ENCODE peak calls at places on chromosomes 12 and 14, in seven cellular contexts. T, M, Z, R, Q, K and D are unnamed samples.

GRCh38 chr14:75979641-75980422 is 2.0 kb downstream of the TGFB3 start:
- DNase-seq in T (no peak), M (peak; percentile 27), Z (no peak), R (peak; percentile 40), Q (no peak), K (peak; percentile 54), D (no peak)

GRCh38 chr14:69034612-69035262 is 55.6 kb upstream of the ACTN1 start:
- DNase-seq in T (no peak), M (no peak), Z (peak; percentile 71), R (peak; percentile 62), Q (no peak), K (no peak), D (no peak)

GRCh38 chr12:120669055-120669828 is 17.7 kb upstream of the MLEC start:
- DNase-seq in T (peak; percentile 28), M (no peak), Z (no peak), R (peak; percentile 51), Q (peak; percentile 63), K (no peak), D (no peak)

GRCh38 chr12:110741795-110742717 is 635 bp downstream of the PPP1CC start:
- DNase-seq in T (peak; percentile 32), M (no peak), Z (no peak), R (peak; percentile 37), Q (peak; percentile 59), K (peak; percentile 71), D (no peak)

GRCh38 chr12:29783773-29784666 is at the start of gene TMTC1:
- DNase-seq in T (peak; percentile 61), M (peak; percentile 92), Z (peak; percentile 51), R (peak; percentile 77), Q (no peak), K (peak; percentile 91), D (peak; percentile 41)

GRCh38 chr12:5447329-5447728 is 15.4 kb downstream of the NTF3 start:
- DNase-seq in T (no peak), M (no peak), Z (no peak), R (no peak), Q (no peak), K (no peak), D (no peak)

GRCh38 chr14:52068741-52069616 is at the start of gene NID2:
- DNase-seq in T (peak; percentile 50), M (peak; percentile 90), Z (peak; percentile 84), R (peak; percentile 98), Q (no peak), K (peak; percentile 90), D (peak; percentile 64)

GRCh38 chr12:49888461-49889151 is 15.1 kb downstream of the FAIM2 start:
- DNase-seq in T (peak; percentile 11), M (no peak), Z (no peak), R (no peak), Q (no peak), K (peak; percentile 32), D (no peak)

GRCh38 chr12:27177716-27178115 is 66.4 kb upstream of the STK38L start:
- DNase-seq in T (peak; percentile 76), M (no peak), Z (peak; percentile 93), R (peak; percentile 42), Q (no peak), K (no peak), D (no peak)

GRCh38 chr14:51396222-51396815 is 156.3 kb downstream of the TMX1 start:
- DNase-seq in T (peak; percentile 93), M (peak; percentile 12), Z (peak; percentile 99), R (peak; percentile 89), Q (no peak), K (peak; percentile 66), D (no peak)

GRCh38 chr12:28415755-28416154 is 225.5 kb downstream of the CCDC91 start:
- DNase-seq in T (peak; percentile 64), M (no peak), Z (peak; percentile 93), R (peak; percentile 73), Q (no peak), K (no peak), D (no peak)

GRCh38 chr12:94761559-94761958 is 111.2 kb upstream of the TMCC3 start:
- DNase-seq in T (peak; percentile 94), M (no peak), Z (peak; percentile 90), R (peak; percentile 92), Q (no peak), K (no peak), D (no peak)

GRCh38 chr12:16349132-16349463 is 1.7 kb downstream of the MGST1 start:
- DNase-seq in T (peak; percentile 85), M (peak; percentile 24), Z (peak; percentile 88), R (peak; percentile 96), Q (peak; percentile 69), K (peak; percentile 68), D (peak; percentile 68)

GRCh38 chr14:20697273-20698017 is 8.9 kb downstream of the ANG start:
- DNase-seq in T (peak; percentile 69), M (peak; percentile 37), Z (peak; percentile 24), R (peak; percentile 85), Q (peak; percentile 79), K (no peak), D (peak; percentile 71)

GRCh38 chr12:103538397-103538796 is 42.6 kb upstream of the C12orf42 start:
- DNase-seq in T (peak; percentile 65), M (no peak), Z (no peak), R (no peak), Q (no peak), K (no peak), D (no peak)
- H3K27ac ChIP-seq in T (peak overlapping the region; percentile 16), M (no peak overlapping the region), Z (no peak overlapping the region), R (no peak overlapping the region), Q (no peak overlapping the region), K (no peak overlapping the region), D (no peak overlapping the region)

GRCh38 chr12:32754101-32754500 is 1.6 kb downstream of the YARS2 start:
- DNase-seq in T (peak; percentile 29), M (no peak), Z (no peak), R (peak; percentile 12), Q (peak; percentile 9), K (no peak), D (no peak)
- H3K27ac ChIP-seq in T (peak overlapping the region; percentile 96), M (no peak overlapping the region), Z (peak overlapping the region; percentile 95), R (no peak overlapping the region), Q (no peak overlapping the region), K (peak overlapping the region; percentile 93), D (peak overlapping the region; percentile 59)

DNA sequence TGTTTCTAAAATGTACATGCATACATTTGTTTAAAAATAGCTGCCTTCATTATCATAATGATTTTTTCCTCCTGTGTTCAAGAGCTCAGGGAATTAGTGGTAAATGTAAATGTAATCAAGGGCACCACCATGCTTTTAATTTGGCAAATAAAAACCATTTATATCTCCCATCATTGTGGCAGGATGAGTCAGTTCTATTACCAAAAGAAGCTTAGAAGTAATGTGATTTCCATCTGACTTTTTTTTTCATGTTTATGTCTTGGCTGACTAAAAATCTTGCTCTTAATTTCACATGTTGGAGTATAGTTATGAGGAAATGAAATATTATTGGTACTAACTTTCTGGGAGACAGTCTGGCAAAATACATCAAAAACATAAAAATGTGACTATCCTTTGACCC is 176.0 kb downstream of the GXYLT1 start:
- DNase-seq in T (no peak), M (no peak), Z (peak; percentile 37), R (no peak), Q (no peak), K (no peak), D (no peak)
- H3K27ac ChIP-seq in T (no peak overlapping the region), M (no peak overlapping the region), Z (no peak overlapping the region), R (peak overlapping the region; percentile 15), Q (no peak overlapping the region), K (no peak overlapping the region), D (no peak overlapping the region)

GRCh38 chr14:100695423-100695738 is 31.3 kb upstream of the DLK1 start:
- DNase-seq in T (no peak), M (no peak), Z (no peak), R (no peak), Q (no peak), K (no peak), D (no peak)
- H3K27ac ChIP-seq in T (no peak overlapping the region), M (no peak overlapping the region), Z (no peak overlapping the region), R (no peak overlapping the region), Q (no peak overlapping the region), K (no peak overlapping the region), D (no peak overlapping the region)

DNA sequence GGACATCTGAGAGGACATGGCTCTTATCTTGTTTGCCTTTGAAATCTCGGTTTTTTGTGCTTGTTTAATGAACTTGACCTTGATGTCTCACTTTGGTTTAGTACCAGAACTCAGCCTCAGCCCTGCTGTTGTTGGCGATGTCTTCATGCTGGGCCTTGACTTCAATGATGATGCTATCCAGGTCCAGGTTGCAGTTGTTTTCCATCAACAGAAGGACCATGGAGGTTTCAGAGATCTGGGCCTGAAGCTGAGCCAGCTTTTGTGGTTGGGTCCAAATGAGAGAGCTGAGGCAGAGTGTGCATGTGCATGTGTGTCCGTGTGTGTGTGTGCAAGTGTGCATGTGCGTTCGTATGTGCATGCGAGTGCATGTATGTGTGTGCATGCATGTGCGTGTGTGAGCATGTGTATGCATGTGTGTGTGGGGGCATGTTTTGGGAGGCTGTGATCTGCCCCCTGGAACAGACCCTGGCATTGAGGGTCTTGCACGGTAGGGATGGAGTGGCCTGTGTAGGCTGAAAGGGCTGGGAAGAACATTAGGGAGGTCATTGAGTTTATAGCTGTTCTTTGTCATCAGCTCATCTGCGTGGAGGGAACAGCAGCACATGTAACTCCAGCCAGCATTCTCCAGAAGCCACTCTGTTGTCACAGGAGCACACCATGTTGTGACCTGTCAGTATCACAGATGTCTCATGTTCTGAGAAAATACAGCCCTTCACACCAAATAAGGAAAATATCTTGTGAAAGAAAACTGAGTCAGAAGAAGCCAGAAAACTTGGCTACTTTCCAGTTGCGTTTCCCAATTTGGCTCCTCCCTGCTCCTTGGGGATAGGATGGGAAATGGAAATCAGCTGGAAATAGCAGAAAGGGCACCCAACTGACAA is 10.0 kb upstream of the KRT82 start:
- DNase-seq in T (peak; percentile 96), M (no peak), Z (peak; percentile 55), R (peak; percentile 95), Q (no peak), K (no peak), D (peak; percentile 43)
- H3K27ac ChIP-seq in T (no peak overlapping the region), M (peak overlapping the region; percentile 78), Z (no peak overlapping the region), R (no peak overlapping the region), Q (no peak overlapping the region), K (no peak overlapping the region), D (no peak overlapping the region)

GRCh38 chr12:32560520-32560919 is 118.6 kb upstream of the DNM1L start:
- DNase-seq in T (no peak), M (no peak), Z (no peak), R (no peak), Q (no peak), K (no peak), D (no peak)

GRCh38 chr12:32559434-32559833 is 119.7 kb upstream of the DNM1L start:
- DNase-seq in T (no peak), M (no peak), Z (no peak), R (no peak), Q (no peak), K (no peak), D (no peak)

GRCh38 chr12:32561931-32562341 is 117.2 kb upstream of the DNM1L start:
- DNase-seq in T (no peak), M (no peak), Z (peak; percentile 23), R (no peak), Q (no peak), K (no peak), D (no peak)

GRCh38 chr12:32558941-32559340 is 120.2 kb upstream of the DNM1L start:
- DNase-seq in T (no peak), M (no peak), Z (no peak), R (no peak), Q (no peak), K (no peak), D (no peak)
- H3K27ac ChIP-seq in T (no peak overlapping the region), M (peak overlapping the region; percentile 51), Z (no peak overlapping the region), R (no peak overlapping the region), Q (no peak overlapping the region), K (peak overlapping the region; percentile 80), D (no peak overlapping the region)